ENCODE peak calls at places on chromosome 4, in five cellular contexts. One of them, this sample, is unnamed.

GRCh38 chr4:173522160-173522873 is 7.7 kb downstream of the HAND2 start:
- DNase-seq in A549: no peak
- DNase-seq in WTC11: peak
- DNase-seq in HepG2: no peak
- DNase-seq in GM12878: no peak
- DNase-seq in this sample: peak

GRCh38 chr4:55124337-55125076 is 888 bp downstream of the KDR start:
- DNase-seq in HepG2: no peak
- DNase-seq in WTC11: peak
- DNase-seq in A549: no peak
- DNase-seq in GM12878: no peak
- DNase-seq in this sample: no peak

GRCh38 chr4:18860836-18861530 is 839.4 kb upstream of the LCORL start:
- DNase-seq in GM12878: no peak
- DNase-seq in HepG2: no peak
- DNase-seq in WTC11: no peak
- DNase-seq in A549: no peak
- DNase-seq in this sample: no peak

GRCh38 chr4:156830356-156830755 is 141.2 kb downstream of the PDGFC start:
- DNase-seq in GM12878: no peak
- DNase-seq in HepG2: peak
- DNase-seq in WTC11: no peak
- DNase-seq in A549: no peak
- DNase-seq in this sample: no peak

GRCh38 chr4:163701915-163702314 is 207.4 kb downstream of the TMA16 start:
- DNase-seq in GM12878: peak
- DNase-seq in WTC11: no peak
- DNase-seq in A549: no peak
- DNase-seq in HepG2: no peak
- DNase-seq in this sample: no peak

GRCh38 chr4:36067116-36067515 is 177.2 kb downstream of the ARAP2 start:
- DNase-seq in GM12878: no peak
- DNase-seq in A549: no peak
- DNase-seq in WTC11: no peak
- DNase-seq in HepG2: no peak
- DNase-seq in this sample: no peak

GRCh38 chr4:95889662-95890061 is 49.8 kb downstream of the PDHA2 start:
- DNase-seq in HepG2: no peak
- DNase-seq in A549: no peak
- DNase-seq in WTC11: no peak
- DNase-seq in GM12878: no peak
- DNase-seq in this sample: no peak

GRCh38 chr4:106624674-106625073 is 256.1 kb upstream of the GIMD1 start:
- DNase-seq in A549: no peak
- DNase-seq in HepG2: no peak
- DNase-seq in WTC11: no peak
- DNase-seq in GM12878: no peak
- DNase-seq in this sample: no peak

GRCh38 chr4:6657242-6658203 is 17.0 kb downstream of the MRFAP1 start:
- DNase-seq in WTC11: no peak
- DNase-seq in A549: no peak
- DNase-seq in HepG2: no peak
- DNase-seq in GM12878: no peak
- DNase-seq in this sample: no peak

GRCh38 chr4:41215155-41215554 is 813 bp upstream of the APBB2 start:
- DNase-seq in GM12878: no peak
- DNase-seq in WTC11: no peak
- DNase-seq in HepG2: no peak
- DNase-seq in A549: no peak
- DNase-seq in this sample: no peak

GRCh38 chr4:100635899-100636298 is 118.1 kb upstream of the EMCN start:
- DNase-seq in HepG2: no peak
- DNase-seq in GM12878: no peak
- DNase-seq in WTC11: no peak
- DNase-seq in A549: no peak
- DNase-seq in this sample: no peak

GRCh38 chr4:1754336-1754735 is 33.0 kb downstream of the TACC3 start:
- DNase-seq in WTC11: no peak
- DNase-seq in A549: no peak
- DNase-seq in GM12878: no peak
- DNase-seq in HepG2: no peak
- DNase-seq in this sample: no peak

GRCh38 chr4:6692806-6693205 is 872 bp upstream of the S100P start:
- DNase-seq in GM12878: no peak
- DNase-seq in HepG2: peak
- DNase-seq in A549: no peak
- DNase-seq in WTC11: no peak
- DNase-seq in this sample: no peak

GRCh38 chr4:113756005-113756410 is 5.5 kb downstream of the CAMK2D start:
- DNase-seq in WTC11: no peak
- DNase-seq in A549: no peak
- DNase-seq in GM12878: peak
- DNase-seq in HepG2: peak
- DNase-seq in this sample: no peak

GRCh38 chr4:172762902-172763301 is 405.7 kb upstream of the GALNT7 start:
- DNase-seq in HepG2: no peak
- DNase-seq in GM12878: no peak
- DNase-seq in A549: no peak
- DNase-seq in WTC11: no peak
- DNase-seq in this sample: no peak

GRCh38 chr4:149160370-149160769 is 655.3 kb downstream of the IQCM start:
- DNase-seq in GM12878: no peak
- DNase-seq in A549: no peak
- DNase-seq in WTC11: no peak
- DNase-seq in HepG2: no peak
- DNase-seq in this sample: no peak

GRCh38 chr4:25904748-25905082 is 9.3 kb upstream of the SMIM20 start:
- DNase-seq in WTC11: no peak
- DNase-seq in GM12878: no peak
- DNase-seq in HepG2: no peak
- DNase-seq in A549: no peak
- DNase-seq in this sample: no peak

GRCh38 chr4:110618091-110619000 is 4.5 kb downstream of the PITX2 start:
- DNase-seq in GM12878: no peak
- DNase-seq in WTC11: peak
- DNase-seq in HepG2: no peak
- DNase-seq in A549: no peak
- DNase-seq in this sample: no peak
- TF ChIP-seq ESRRA in GM12878: no peak
- TF ChIP-seq ESRRA in WTC11: no peak
- TF ChIP-seq ESRRA in HepG2: no peak
- TF ChIP-seq ESRRA in A549: no peak
- TF ChIP-seq ESRRA in this sample: no peak

DNA sequence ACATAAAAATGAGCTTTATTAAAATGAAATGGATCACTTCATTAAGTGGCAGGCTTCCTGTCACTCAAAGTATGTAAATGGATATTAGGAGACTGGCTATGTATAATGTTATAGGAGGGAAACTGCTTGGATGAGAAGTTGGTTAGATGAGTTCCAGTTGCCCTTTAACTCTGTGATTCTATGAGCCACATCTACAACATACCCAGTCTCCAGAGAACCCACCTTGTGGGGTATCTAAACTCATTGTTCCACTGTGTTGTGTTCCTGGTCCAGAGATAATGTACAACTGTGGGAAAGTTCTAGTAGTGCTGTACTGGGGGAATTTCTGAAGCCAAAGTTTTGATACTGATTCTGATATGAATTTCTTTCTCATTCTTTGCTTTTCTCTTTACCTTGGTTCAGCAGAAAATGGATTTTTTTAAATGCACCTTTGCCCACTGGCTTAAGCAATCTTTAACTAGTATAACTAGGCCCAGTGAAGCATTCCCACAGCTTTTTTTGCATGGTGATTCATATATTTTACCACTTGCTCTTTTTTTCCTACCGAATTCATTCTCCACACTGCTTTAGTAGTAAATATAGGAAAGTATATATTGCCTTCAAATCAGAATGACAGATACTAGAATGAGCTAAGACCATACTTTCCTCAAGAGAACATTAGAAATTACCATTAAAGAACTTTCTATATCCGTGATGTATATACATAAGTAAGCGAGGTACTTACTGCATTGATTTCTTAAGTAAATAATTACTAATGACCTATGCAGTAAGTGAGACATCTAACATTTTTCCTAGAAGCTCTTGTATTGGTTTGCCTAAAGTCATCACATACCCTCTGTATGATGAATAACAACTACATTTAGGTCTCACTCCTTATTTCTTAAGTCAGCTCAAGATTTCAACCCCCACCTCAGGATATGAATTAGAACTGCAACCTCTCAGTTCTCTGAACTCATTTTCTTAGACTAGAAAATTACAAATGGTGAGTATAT is 44.0 kb downstream of the SLC4A4 start:
- DNase-seq in GM12878: no peak
- DNase-seq in A549: no peak
- DNase-seq in WTC11: no peak
- DNase-seq in HepG2: no peak
- DNase-seq in this sample: no peak
- TF ChIP-seq ESRRA in GM12878: no peak
- TF ChIP-seq ESRRA in A549: no peak
- TF ChIP-seq ESRRA in WTC11: no peak
- TF ChIP-seq ESRRA in HepG2: no peak
- TF ChIP-seq ESRRA in this sample: no peak

GRCh38 chr4:33625762-33626161 is 2618.6 kb downstream of the ARAP2 start:
- DNase-seq in WTC11: no peak
- DNase-seq in A549: peak
- DNase-seq in HepG2: no peak
- DNase-seq in GM12878: no peak
- DNase-seq in this sample: no peak
- TF ChIP-seq ESRRA in WTC11: no peak
- TF ChIP-seq ESRRA in A549: no peak
- TF ChIP-seq ESRRA in HepG2: no peak
- TF ChIP-seq ESRRA in GM12878: no peak
- TF ChIP-seq ESRRA in this sample: no peak

GRCh38 chr4:24645765-24646550 is 61.6 kb upstream of the DHX15 start:
- DNase-seq in HepG2: no peak
- DNase-seq in WTC11: no peak
- DNase-seq in GM12878: no peak
- DNase-seq in A549: no peak
- DNase-seq in this sample: no peak

GRCh38 chr4:24646777-24647460 is 62.6 kb upstream of the DHX15 start:
- DNase-seq in A549: no peak
- DNase-seq in HepG2: no peak
- DNase-seq in GM12878: no peak
- DNase-seq in WTC11: no peak
- DNase-seq in this sample: no peak

GRCh38 chr4:24643774-24644520 is 59.6 kb upstream of the DHX15 start:
- DNase-seq in GM12878: no peak
- DNase-seq in A549: no peak
- DNase-seq in HepG2: no peak
- DNase-seq in WTC11: no peak
- DNase-seq in this sample: no peak

GRCh38 chr4:24642941-24643628 is 58.7 kb upstream of the DHX15 start:
- DNase-seq in A549: peak
- DNase-seq in HepG2: peak
- DNase-seq in WTC11: no peak
- DNase-seq in GM12878: no peak
- DNase-seq in this sample: no peak

GRCh38 chr4:24644983-24645764 is 60.8 kb upstream of the DHX15 start:
- DNase-seq in HepG2: no peak
- DNase-seq in WTC11: no peak
- DNase-seq in A549: no peak
- DNase-seq in GM12878: no peak
- DNase-seq in this sample: no peak
- TF ChIP-seq ESRRA in HepG2: no peak
- TF ChIP-seq ESRRA in WTC11: no peak
- TF ChIP-seq ESRRA in A549: no peak
- TF ChIP-seq ESRRA in GM12878: no peak
- TF ChIP-seq ESRRA in this sample: no peak